ENCODE peak calls at places on chromosome 21, in eight cellular contexts. M is naive thymus-derived CD4-positive, alpha-beta T cell; I is mammary epithelial cell; K is sigmoid colon; S is NT2/D1; G is mucosa of descending colon; B is A549; Q is left ventricle myocardium inferior. F is an unnamed sample.
A peak's percentile ranks its signal among the peaks of the same experiment; 100 is the strongest.

GRCh38 chr21:43619856-43620255 is 39.4 kb downstream of the HSF2BP start:
- DNase-seq in K (no peak), G (no peak), B (peak; percentile 78), M (no peak), Q (no peak), I (no peak), S (no peak), F (no peak)

GRCh38 chr21:17436626-17437111 is 76.2 kb upstream of the CXADR start:
- DNase-seq in K (no peak), B (no peak), S (no peak), G (no peak), M (no peak), Q (no peak), I (no peak), F (no peak)

GRCh38 chr21:16420086-16420724 is 690.4 kb downstream of the USP25 start:
- DNase-seq in K (peak; percentile 71), G (no peak), Q (peak; percentile 38), M (no peak), S (no peak), B (peak; percentile 32), I (peak; percentile 62), F (no peak)

GRCh38 chr21:36747114-36747814 is 48.3 kb downstream of the SIM2 start:
- DNase-seq in I (no peak), B (no peak), S (no peak), M (no peak), Q (peak; percentile 23), K (no peak), G (no peak), F (no peak)

GRCh38 chr21:17003763-17004373 is 509.0 kb upstream of the CXADR start:
- DNase-seq in B (no peak), K (no peak), Q (no peak), G (no peak), M (no peak), S (no peak), I (peak; percentile 22), F (no peak)

GRCh38 chr21:35139382-35139715 is 90.2 kb upstream of the RUNX1 start:
- DNase-seq in I (no peak), K (no peak), S (no peak), Q (no peak), G (no peak), M (no peak), B (no peak), F (no peak)

GRCh38 chr21:21828130-21828529 is 829.9 kb downstream of the NCAM2 start:
- DNase-seq in K (no peak), B (no peak), M (no peak), I (no peak), Q (no peak), G (no peak), S (no peak), F (no peak)

GRCh38 chr21:39000496-39000895 is 182.8 kb downstream of the PSMG1 start:
- DNase-seq in K (no peak), I (peak; percentile 40), B (no peak), M (no peak), G (no peak), S (no peak), Q (no peak), F (no peak)

GRCh38 chr21:37030864-37031263 is 24.4 kb downstream of the RIPPLY3 start:
- DNase-seq in B (no peak), G (no peak), K (no peak), S (no peak), I (no peak), Q (no peak), M (no peak), F (no peak)

GRCh38 chr21:41428847-41429246 is 2.8 kb downstream of the MX1 start:
- DNase-seq in G (no peak), M (no peak), B (no peak), K (no peak), I (no peak), Q (no peak), S (no peak), F (no peak)
- H3K4me1 ChIP-seq in G (peaks cover 23% of the 10 kb centered on the region), M (peaks cover 4% of the 10 kb centered on the region), B (no peaks in the 10 kb centered on the region), K (no peaks in the 10 kb centered on the region), I (peaks cover 6% of the 10 kb centered on the region), Q (peaks cover 35% of the 10 kb centered on the region), S (peaks cover 7% of the 10 kb centered on the region), F (peaks cover 16% of the 10 kb centered on the region)

GRCh38 chr21:34020005-34020847 is 53.2 kb upstream of the MRPS6 start:
- DNase-seq in M (no peak), G (no peak), I (no peak), Q (no peak), B (peak; percentile 6), S (no peak), K (no peak), F (no peak)
- H3K4me1 ChIP-seq in M (peaks cover 26% of the 10 kb centered on the region), G (no peaks in the 10 kb centered on the region), I (no peaks in the 10 kb centered on the region), Q (no peaks in the 10 kb centered on the region), B (no peaks in the 10 kb centered on the region), S (no peaks in the 10 kb centered on the region), K (peaks cover 23% of the 10 kb centered on the region), F (peaks cover 29% of the 10 kb centered on the region)

DNA sequence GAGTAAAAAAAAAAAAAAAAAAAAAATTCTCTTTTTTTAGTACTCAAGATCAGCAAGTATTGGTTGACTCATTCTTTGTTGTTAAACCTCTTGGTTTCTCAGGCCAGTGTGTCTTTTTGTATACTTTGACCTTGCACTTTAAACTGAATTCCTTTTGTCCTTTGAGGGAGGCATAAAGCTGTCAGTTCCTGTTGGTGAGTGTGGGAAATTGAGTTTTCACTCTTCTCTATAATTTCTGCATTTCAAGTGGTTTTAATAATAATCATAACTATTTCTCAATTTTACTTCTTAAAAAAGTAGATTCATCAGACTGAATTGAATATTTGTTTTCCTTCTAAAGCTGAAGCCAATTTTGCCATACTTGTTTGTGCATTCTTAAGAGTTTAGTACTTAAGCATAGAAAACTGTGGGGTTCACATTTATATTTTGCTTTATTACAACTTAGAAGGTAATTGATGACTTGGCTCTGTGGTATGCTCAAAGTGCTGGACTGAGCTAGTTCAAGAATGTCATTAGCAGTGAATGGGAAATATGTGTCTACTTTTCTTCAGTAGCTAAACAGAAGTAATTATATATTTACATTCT is 43.4 kb downstream of the ITSN1 start:
- DNase-seq in K (no peak), I (peak; percentile 40), S (peak; percentile 40), Q (no peak), G (no peak), M (no peak), B (no peak), F (no peak)
- H3K4me1 ChIP-seq in K (peaks cover 32% of the 10 kb centered on the region), I (peaks cover 44% of the 10 kb centered on the region), S (peaks cover 11% of the 10 kb centered on the region), Q (peaks cover 72% of the 10 kb centered on the region), G (no peaks in the 10 kb centered on the region), M (no peaks in the 10 kb centered on the region), B (peaks cover 52% of the 10 kb centered on the region), F (no peaks in the 10 kb centered on the region)

GRCh38 chr21:33236799-33237198 is 7.1 kb downstream of the IFNAR2 start:
- DNase-seq in I (no peak), Q (no peak), M (no peak), G (no peak), S (no peak), B (no peak), K (no peak), F (no peak)

GRCh38 chr21:33237446-33237845 is 7.7 kb downstream of the IFNAR2 start:
- DNase-seq in B (no peak), Q (no peak), M (no peak), K (no peak), G (no peak), I (no peak), S (no peak), F (no peak)

GRCh38 chr21:33236013-33236686 is 6.4 kb downstream of the IFNAR2 start:
- DNase-seq in I (no peak), Q (no peak), S (no peak), B (no peak), G (no peak), K (no peak), M (no peak), F (no peak)

GRCh38 chr21:33238565-33239255 is 9.0 kb downstream of the IFNAR2 start:
- DNase-seq in Q (no peak), G (no peak), M (no peak), I (no peak), S (no peak), K (no peak), B (no peak), F (peak; percentile 24)

DNA sequence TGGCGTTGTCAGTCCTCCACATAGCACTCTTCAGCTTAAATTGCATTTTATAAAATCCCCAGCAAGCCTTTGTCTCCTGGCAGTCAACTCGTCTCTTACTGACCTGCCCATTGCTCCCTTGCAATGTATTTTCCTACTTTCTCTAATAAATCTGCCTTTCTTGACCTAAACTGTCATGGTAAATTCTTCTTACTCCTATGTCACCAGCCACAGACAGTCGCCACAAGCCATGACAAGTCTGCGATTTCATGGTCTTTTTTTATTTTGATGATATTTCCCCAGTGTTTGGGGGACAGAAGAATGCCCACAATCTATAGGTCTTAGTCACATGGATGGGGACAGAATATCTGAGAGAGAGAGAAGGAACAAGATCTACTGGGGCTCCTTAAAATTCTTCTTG is 8.4 kb downstream of the IFNAR2 start:
- DNase-seq in I (no peak), M (no peak), B (no peak), Q (no peak), K (no peak), G (no peak), S (no peak), F (no peak)
- H3K4me1 ChIP-seq in I (peaks cover 11% of the 10 kb centered on the region), M (peaks cover 80% of the 10 kb centered on the region), B (peaks cover 8% of the 10 kb centered on the region), Q (peaks cover 62% of the 10 kb centered on the region), K (no peaks in the 10 kb centered on the region), G (no peaks in the 10 kb centered on the region), S (no peaks in the 10 kb centered on the region), F (peaks cover 93% of the 10 kb centered on the region)

GRCh38 chr21:44957901-44958451 is 18.1 kb downstream of the SLX9 start:
- DNase-seq in K (peak; percentile 68), Q (peak; percentile 35), B (no peak), I (no peak), G (no peak), S (no peak), M (no peak), F (no peak)
- H3K4me1 ChIP-seq in K (peaks cover 54% of the 10 kb centered on the region), Q (peaks cover 98% of the 10 kb centered on the region), B (no peaks in the 10 kb centered on the region), I (peaks cover 28% of the 10 kb centered on the region), G (no peaks in the 10 kb centered on the region), S (peaks cover 40% of the 10 kb centered on the region), M (no peaks in the 10 kb centered on the region), F (no peaks in the 10 kb centered on the region)

DNA sequence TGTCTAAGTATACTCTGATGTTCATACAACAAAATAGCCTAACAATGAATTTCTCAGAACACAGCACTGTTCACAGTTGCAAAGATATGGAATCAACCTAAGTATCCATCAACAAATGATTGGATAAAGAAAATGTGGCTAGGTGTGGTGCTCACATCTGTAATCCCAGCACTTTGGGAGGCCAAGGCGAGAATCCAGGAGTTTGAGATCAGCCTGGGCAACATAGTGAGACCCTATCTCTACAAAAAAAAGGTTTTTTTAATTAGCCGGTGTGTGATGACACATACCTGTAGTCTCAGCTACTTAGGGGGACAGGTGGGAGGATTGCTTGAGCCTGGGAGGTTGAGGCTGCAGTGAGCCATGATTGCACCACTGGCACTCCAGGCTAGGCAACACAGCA is 10.7 kb downstream of the IFNAR2 start:
- DNase-seq in G (no peak), I (no peak), S (no peak), M (no peak), B (no peak), Q (no peak), K (no peak), F (no peak)
- H3K4me1 ChIP-seq in G (no peaks in the 10 kb centered on the region), I (peaks cover 11% of the 10 kb centered on the region), S (no peaks in the 10 kb centered on the region), M (peaks cover 83% of the 10 kb centered on the region), B (no peaks in the 10 kb centered on the region), Q (peaks cover 65% of the 10 kb centered on the region), K (no peaks in the 10 kb centered on the region), F (peaks cover 93% of the 10 kb centered on the region)